ENCODE peak calls at places on chromosome 1, in eight cellular contexts. D is K562; S is transverse colon; E is upper lobe of right lung; T is CD8-positive, alpha-beta T cell; Y is esophagus muscularis mucosa; K is left ventricle myocardium inferior; V is CD8-positive, alpha-beta memory T cell. L is an unnamed sample.

GRCh38 chr1:60227581-60228252 is 154.1 kb upstream of the C1orf87 start:
- DNase-seq in D (no peak), S (no peak), E (no peak), T (no peak), Y (no peak), K (no peak), V (no peak), L (no peak)

GRCh38 chr1:233269656-233270055 is 25.9 kb downstream of the PCNX2 start:
- DNase-seq in D (no peak), S (no peak), E (no peak), T (no peak), Y (no peak), K (no peak), V (no peak), L (no peak)

GRCh38 chr1:154835531-154836285 is 34.4 kb downstream of the KCNN3 start:
- DNase-seq in D (no peak), S (no peak), E (peak; percentile 77), T (no peak), Y (no peak), K (no peak), V (no peak), L (no peak)

GRCh38 chr1:206909883-206910318 is 11.8 kb downstream of the FCMR start:
- DNase-seq in D (no peak), S (no peak), E (no peak), T (no peak), Y (no peak), K (no peak), V (no peak), L (no peak)

GRCh38 chr1:12447849-12448312 is 170.1 kb downstream of the DHRS3 start:
- DNase-seq in D (no peak), S (no peak), E (no peak), T (no peak), Y (no peak), K (no peak), V (no peak), L (no peak)

GRCh38 chr1:228004331-228004871 is 2.4 kb upstream of the WNT3A start:
- DNase-seq in D (peak; percentile 68), S (no peak), E (no peak), T (peak; percentile 10), Y (peak; percentile 85), K (no peak), V (no peak), L (no peak)

GRCh38 chr1:206769331-206769731 is 1.2 kb upstream of the IL19 start:
- DNase-seq in D (no peak), S (peak; percentile 35), E (no peak), T (peak; percentile 42), Y (no peak), K (no peak), V (no peak), L (no peak)

GRCh38 chr1:110214454-110215404 is 4.6 kb downstream of the KCNC4 start:
- DNase-seq in D (no peak), S (no peak), E (no peak), T (no peak), Y (no peak), K (no peak), V (no peak), L (no peak)

GRCh38 chr1:40980453-40981121 is 1.1 kb downstream of the CTPS1 start:
- DNase-seq in D (peak; percentile 83), S (peak; percentile 21), E (peak; percentile 73), T (peak; percentile 53), Y (no peak), K (peak; percentile 25), V (peak; percentile 67), L (no peak)

GRCh38 chr1:47881505-47882442 is 115.4 kb downstream of the TRABD2B start:
- DNase-seq in D (no peak), S (no peak), E (no peak), T (no peak), Y (no peak), K (no peak), V (no peak), L (no peak)

GRCh38 chr1:200245492-200245891 is 164.3 kb downstream of the ZNF281 start:
- DNase-seq in D (peak; percentile 23), S (no peak), E (no peak), T (no peak), Y (no peak), K (no peak), V (no peak), L (no peak)

GRCh38 chr1:217134857-217135568 is 411.8 kb upstream of the ESRRG start:
- DNase-seq in D (no peak), S (no peak), E (no peak), T (no peak), Y (no peak), K (no peak), V (no peak), L (no peak)
- H3K9me3 ChIP-seq in D (no peaks in the 10 kb centered on the region), S (no peaks in the 10 kb centered on the region), E (no peaks in the 10 kb centered on the region), T (no peaks in the 10 kb centered on the region), Y (no peaks in the 10 kb centered on the region), K (no peaks in the 10 kb centered on the region), V (no peaks in the 10 kb centered on the region), L (no peaks in the 10 kb centered on the region)

GRCh38 chr1:166119678-166120077 is 47.1 kb downstream of the FAM78B start:
- DNase-seq in D (no peak), S (no peak), E (no peak), T (no peak), Y (peak; percentile 62), K (no peak), V (no peak), L (no peak)
- H3K9me3 ChIP-seq in D (no peaks in the 10 kb centered on the region), S (no peaks in the 10 kb centered on the region), E (no peaks in the 10 kb centered on the region), T (no peaks in the 10 kb centered on the region), Y (no peaks in the 10 kb centered on the region), K (no peaks in the 10 kb centered on the region), V (no peaks in the 10 kb centered on the region), L (no peaks in the 10 kb centered on the region)

GRCh38 chr1:246988316-246988715 is 19.5 kb downstream of the ZNF695 start:
- DNase-seq in D (no peak), S (no peak), E (no peak), T (no peak), Y (no peak), K (no peak), V (no peak), L (no peak)
- H3K9me3 ChIP-seq in D (peaks cover 47% of the 10 kb centered on the region), S (peaks cover 87% of the 10 kb centered on the region), E (peaks cover 68% of the 10 kb centered on the region), T (peaks cover 29% of the 10 kb centered on the region), Y (peaks cover 94% of the 10 kb centered on the region), K (peaks cover 100% of the 10 kb centered on the region), V (peaks cover 20% of the 10 kb centered on the region), L (peaks cover 74% of the 10 kb centered on the region)

DNA sequence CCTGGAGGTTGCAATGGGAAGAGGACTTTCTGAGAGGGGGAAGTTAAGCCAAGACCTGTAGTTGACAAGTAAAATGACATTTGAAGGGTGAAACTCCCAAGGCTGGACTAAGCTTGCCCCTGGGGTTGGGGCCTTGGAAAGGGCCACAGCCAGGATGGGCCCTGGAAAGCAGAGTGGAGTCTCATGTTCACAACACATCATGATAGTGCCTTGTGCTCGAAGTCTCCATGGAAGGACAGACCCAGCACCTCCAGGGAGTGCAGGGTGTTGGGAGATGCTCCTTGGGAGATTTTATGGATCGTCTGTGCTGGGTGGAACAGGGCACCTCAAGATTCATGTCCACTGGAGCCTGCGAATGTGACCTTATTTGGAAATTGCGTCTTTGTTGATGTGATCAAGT is 55.6 kb upstream of the ACTRT2 start:
- DNase-seq in D (no peak), S (no peak), E (peak; percentile 13), T (no peak), Y (no peak), K (no peak), V (no peak), L (no peak)
- H3K9me3 ChIP-seq in D (no peaks in the 10 kb centered on the region), S (no peaks in the 10 kb centered on the region), E (no peaks in the 10 kb centered on the region), T (no peaks in the 10 kb centered on the region), Y (no peaks in the 10 kb centered on the region), K (no peaks in the 10 kb centered on the region), V (no peaks in the 10 kb centered on the region), L (no peaks in the 10 kb centered on the region)

GRCh38 chr1:118988186-118989005 is at the start of gene TBX15:
- DNase-seq in D (no peak), S (no peak), E (no peak), T (no peak), Y (no peak), K (no peak), V (no peak), L (no peak)
- H3K9me3 ChIP-seq in D (no peaks in the 10 kb centered on the region), S (no peaks in the 10 kb centered on the region), E (no peaks in the 10 kb centered on the region), T (no peaks in the 10 kb centered on the region), Y (peaks cover 5% of the 10 kb centered on the region), K (no peaks in the 10 kb centered on the region), V (no peaks in the 10 kb centered on the region), L (no peaks in the 10 kb centered on the region)